ENCODE peak calls at places on chromosomes 7 and 10, in four cellular contexts. One of them, this sample, is unnamed.

GRCh38 chr10:43252785-43253341 is 14.0 kb downstream of the RASGEF1A start:
- DNase-seq in WTC11: no peak
- DNase-seq in SK-N-SH: peak; percentile 21
- DNase-seq in K562: no peak
- DNase-seq in this sample: no peak

GRCh38 chr10:26799342-26799741 is 61.4 kb downstream of the ABI1 start:
- DNase-seq in WTC11: no peak
- DNase-seq in SK-N-SH: no peak
- DNase-seq in K562: no peak
- DNase-seq in this sample: peak; percentile 60

GRCh38 chr7:80895056-80895455 is 23.8 kb downstream of the SEMA3C start:
- DNase-seq in WTC11: no peak
- DNase-seq in SK-N-SH: no peak
- DNase-seq in K562: no peak
- DNase-seq in this sample: no peak

GRCh38 chr7:43201912-43202311 is 89.5 kb downstream of the HECW1 start:
- DNase-seq in WTC11: no peak
- DNase-seq in SK-N-SH: no peak
- DNase-seq in K562: no peak
- DNase-seq in this sample: no peak

GRCh38 chr10:119859422-119860258 is 13.0 kb downstream of the MCMBP start:
- DNase-seq in WTC11: no peak
- DNase-seq in SK-N-SH: peak; percentile 15
- DNase-seq in K562: no peak
- DNase-seq in this sample: no peak

GRCh38 chr7:90723233-90723632 is 127.1 kb downstream of the CDK14 start:
- DNase-seq in WTC11: no peak
- DNase-seq in SK-N-SH: no peak
- DNase-seq in K562: no peak
- DNase-seq in this sample: no peak

GRCh38 chr7:32525839-32526238 is 30.6 kb downstream of the AVL9 start:
- DNase-seq in WTC11: no peak
- DNase-seq in SK-N-SH: no peak
- DNase-seq in K562: no peak
- DNase-seq in this sample: no peak

GRCh38 chr7:4003536-4003935 is 678.6 kb upstream of the FOXK1 start:
- DNase-seq in WTC11: no peak
- DNase-seq in SK-N-SH: no peak
- DNase-seq in K562: no peak
- DNase-seq in this sample: no peak

GRCh38 chr7:108467391-108467790 is 11.2 kb upstream of the NRCAM start:
- DNase-seq in WTC11: no peak
- DNase-seq in SK-N-SH: no peak
- DNase-seq in K562: no peak
- DNase-seq in this sample: no peak

GRCh38 chr7:132776105-132776504 is 199.8 kb upstream of the PLXNA4 start:
- DNase-seq in WTC11: no peak
- DNase-seq in SK-N-SH: peak; percentile 39
- DNase-seq in K562: no peak
- DNase-seq in this sample: no peak

GRCh38 chr10:62017141-62017870 is 115.8 kb downstream of the ARID5B start:
- DNase-seq in WTC11: no peak
- DNase-seq in SK-N-SH: no peak
- DNase-seq in K562: no peak
- DNase-seq in this sample: no peak

GRCh38 chr10:5608608-5609270 is 57.7 kb downstream of the ASB13 start:
- DNase-seq in WTC11: no peak
- DNase-seq in SK-N-SH: no peak
- DNase-seq in K562: no peak
- DNase-seq in this sample: no peak

GRCh38 chr7:158567153-158567603 is 20.4 kb downstream of the PTPRN2 start:
- DNase-seq in WTC11: no peak
- DNase-seq in SK-N-SH: peak; percentile 84
- DNase-seq in K562: no peak
- DNase-seq in this sample: no peak

GRCh38 chr7:21256310-21256877 is 171.5 kb upstream of the SP4 start:
- DNase-seq in WTC11: no peak
- DNase-seq in SK-N-SH: peak; percentile 9
- DNase-seq in K562: no peak
- DNase-seq in this sample: no peak

GRCh38 chr10:132058793-132059759 is 6.7 kb upstream of the JAKMIP3 start:
- DNase-seq in WTC11: no peak
- DNase-seq in SK-N-SH: no peak
- DNase-seq in K562: no peak
- DNase-seq in this sample: no peak

GRCh38 chr10:49106451-49106850 is 8.9 kb downstream of the VSTM4 start:
- DNase-seq in WTC11: no peak
- DNase-seq in SK-N-SH: no peak
- DNase-seq in K562: no peak
- DNase-seq in this sample: no peak

DNA sequence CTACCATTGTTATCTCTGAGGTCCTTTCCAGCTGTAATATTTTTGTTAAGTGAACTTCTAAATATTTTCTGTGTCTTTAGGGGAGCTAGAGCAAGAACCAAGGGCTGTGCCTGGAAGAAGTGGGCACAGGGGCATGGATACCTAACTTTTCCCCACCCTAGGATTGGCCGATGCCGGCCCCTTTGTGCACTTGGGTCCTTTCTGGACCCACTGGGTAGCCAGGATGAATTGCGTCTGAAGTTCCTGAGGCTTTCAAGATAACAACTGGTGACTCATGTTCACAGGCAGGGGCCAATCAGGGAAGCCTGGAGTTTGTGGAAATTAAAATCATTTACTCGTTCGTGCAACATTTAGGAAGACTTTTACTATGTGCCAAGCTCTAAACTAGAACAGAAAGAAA is 758 bp downstream of the DPCD start:
- DNase-seq in WTC11: no peak
- DNase-seq in SK-N-SH: no peak
- DNase-seq in K562: peak; percentile 69
- DNase-seq in this sample: no peak
- TF ChIP-seq USF1 in WTC11: no peak
- TF ChIP-seq USF1 in SK-N-SH: no peak
- TF ChIP-seq USF1 in K562: no peak
- TF ChIP-seq USF1 in this sample: no peak

GRCh38 chr10:133258818-133259602 is 17.7 kb downstream of the ADAM8 start:
- DNase-seq in WTC11: no peak
- DNase-seq in SK-N-SH: no peak
- DNase-seq in K562: no peak
- DNase-seq in this sample: no peak
- TF ChIP-seq USF1 in WTC11: no peak
- TF ChIP-seq USF1 in SK-N-SH: peak; percentile 57
- TF ChIP-seq USF1 in K562: no peak
- TF ChIP-seq USF1 in this sample: no peak

GRCh38 chr10:11150876-11151275 is 133.2 kb downstream of the CELF2 start:
- DNase-seq in WTC11: no peak
- DNase-seq in SK-N-SH: no peak
- DNase-seq in K562: no peak
- DNase-seq in this sample: no peak
- TF ChIP-seq USF1 in WTC11: no peak
- TF ChIP-seq USF1 in SK-N-SH: no peak
- TF ChIP-seq USF1 in K562: no peak
- TF ChIP-seq USF1 in this sample: no peak

GRCh38 chr7:111735661-111736323 is 173.5 kb upstream of the IMMP2L start:
- DNase-seq in WTC11: peak; percentile 56
- DNase-seq in SK-N-SH: peak; percentile 77
- DNase-seq in K562: peak; percentile 89
- DNase-seq in this sample: no peak
- TF ChIP-seq USF1 in WTC11: no peak
- TF ChIP-seq USF1 in SK-N-SH: no peak
- TF ChIP-seq USF1 in K562: no peak
- TF ChIP-seq USF1 in this sample: no peak

GRCh38 chr7:57868771-57869483 is 418.9 kb downstream of the ZNF716 start:
- DNase-seq in WTC11: no peak
- DNase-seq in SK-N-SH: peak; percentile 50
- DNase-seq in K562: no peak
- DNase-seq in this sample: no peak

DNA sequence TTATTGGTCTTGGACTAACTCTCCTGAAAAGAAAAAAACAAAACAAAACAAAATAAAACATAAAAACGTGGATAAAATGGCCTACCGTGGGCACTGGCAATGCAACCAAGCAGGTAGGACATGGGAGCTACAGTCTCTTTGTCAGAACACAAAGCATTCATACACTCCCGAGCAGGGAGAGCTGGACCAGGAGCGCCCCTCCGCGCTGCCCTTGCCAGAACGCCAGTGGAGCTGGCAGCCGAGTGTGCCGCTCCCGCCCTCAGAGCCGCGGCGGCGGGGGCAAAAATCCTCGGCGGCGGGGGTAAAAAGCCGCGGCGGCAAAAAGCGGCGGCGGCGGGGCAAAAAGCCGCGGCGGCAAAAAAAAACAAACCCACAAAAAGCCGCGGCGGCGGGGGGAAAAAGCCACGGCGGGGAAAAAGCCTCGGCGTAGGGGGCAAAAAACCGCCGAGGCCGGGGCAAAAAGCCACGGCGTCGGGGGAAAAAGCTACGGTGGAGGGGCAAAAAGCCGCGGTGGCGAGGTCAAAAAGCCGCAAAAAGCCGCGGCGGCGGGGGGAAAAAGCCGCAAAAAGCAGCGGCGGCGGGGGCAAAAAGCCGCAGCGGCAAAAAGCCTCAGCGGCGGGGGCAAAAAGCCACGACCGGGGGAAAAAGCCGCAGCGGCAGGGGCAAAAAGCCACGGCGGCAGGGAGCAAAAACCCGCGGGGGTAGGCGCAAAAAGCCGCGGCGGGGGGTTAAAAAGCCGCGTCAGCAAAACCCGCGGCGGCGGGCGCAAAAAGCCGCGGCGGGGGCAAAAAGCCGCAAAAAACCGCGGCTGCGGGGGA is 418.1 kb downstream of the ZNF716 start:
- DNase-seq in WTC11: no peak
- DNase-seq in SK-N-SH: peak; percentile 60
- DNase-seq in K562: peak; percentile 1
- DNase-seq in this sample: no peak
- TF ChIP-seq USF1 in WTC11: no peak
- TF ChIP-seq USF1 in SK-N-SH: no peak
- TF ChIP-seq USF1 in K562: no peak
- TF ChIP-seq USF1 in this sample: no peak

DNA sequence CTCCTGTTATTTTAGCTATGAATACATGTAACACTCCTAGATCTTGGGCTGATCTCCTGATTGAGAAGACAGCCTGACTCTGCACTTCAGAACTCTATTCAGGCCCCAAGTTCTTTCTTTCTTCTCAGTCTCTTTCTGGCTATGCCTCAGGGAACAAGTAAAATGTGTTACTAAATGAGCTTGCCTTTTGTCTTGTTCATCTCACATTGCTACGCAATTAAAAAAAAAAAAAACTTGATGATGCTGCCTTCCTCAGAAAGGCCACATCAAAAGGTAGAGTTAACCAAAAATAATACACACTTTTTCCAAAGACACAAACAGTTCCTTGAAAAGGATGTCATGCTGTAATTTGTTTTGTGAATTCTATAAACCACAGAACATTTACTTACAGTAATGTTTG is 258.1 kb downstream of the TWIST1 start:
- DNase-seq in WTC11: no peak
- DNase-seq in SK-N-SH: no peak
- DNase-seq in K562: no peak
- DNase-seq in this sample: no peak
- TF ChIP-seq USF1 in WTC11: no peak
- TF ChIP-seq USF1 in SK-N-SH: no peak
- TF ChIP-seq USF1 in K562: no peak
- TF ChIP-seq USF1 in this sample: no peak

GRCh38 chr7:27263781-27264180 is 21.2 kb downstream of the EVX1 start:
- DNase-seq in WTC11: no peak
- DNase-seq in SK-N-SH: no peak
- DNase-seq in K562: no peak
- DNase-seq in this sample: no peak

GRCh38 chr7:27254625-27255024 is 12.0 kb downstream of the EVX1 start:
- DNase-seq in WTC11: no peak
- DNase-seq in SK-N-SH: peak; percentile 12
- DNase-seq in K562: no peak
- DNase-seq in this sample: no peak

GRCh38 chr7:27262121-27262520 is 19.5 kb downstream of the EVX1 start:
- DNase-seq in WTC11: no peak
- DNase-seq in SK-N-SH: no peak
- DNase-seq in K562: no peak
- DNase-seq in this sample: no peak

GRCh38 chr7:27260211-27260610 is 17.6 kb downstream of the EVX1 start:
- DNase-seq in WTC11: no peak
- DNase-seq in SK-N-SH: no peak
- DNase-seq in K562: no peak
- DNase-seq in this sample: no peak
- TF ChIP-seq USF1 in WTC11: no peak
- TF ChIP-seq USF1 in SK-N-SH: no peak
- TF ChIP-seq USF1 in K562: no peak
- TF ChIP-seq USF1 in this sample: no peak